ENCODE peak calls at places on chromosome 15, in four cellular contexts. S, P, K and J are unnamed samples.

GRCh38 chr15:95363636-95364035 is 966.9 kb upstream of the NR2F2 start:
- DNase-seq in S (no peak), P (no peak), K (no peak), J (no peak)

GRCh38 chr15:76012021-76012551 is at the start of gene NRG4:
- DNase-seq in S (peak; percentile 20), P (peak; percentile 57), K (no peak), J (no peak)

GRCh38 chr15:75171408-75171807 is 30.3 kb upstream of the C15orf39 start:
- DNase-seq in S (peak; percentile 93), P (peak; percentile 62), K (no peak), J (no peak)

GRCh38 chr15:58404722-58405121 is 27.1 kb upstream of the LIPC start:
- DNase-seq in S (no peak), P (no peak), K (no peak), J (no peak)

GRCh38 chr15:60589728-60590127 is 110.8 kb upstream of the ICE2 start:
- DNase-seq in S (no peak), P (no peak), K (no peak), J (no peak)

GRCh38 chr15:34650177-34650576 is 66.7 kb upstream of the GOLGA8B start:
- DNase-seq in S (no peak), P (no peak), K (no peak), J (no peak)

GRCh38 chr15:89442671-89443307 is 53.6 kb downstream of the RHCG start:
- DNase-seq in S (peak; percentile 77), P (no peak), K (peak; percentile 72), J (peak; percentile 82)

GRCh38 chr15:76347507-76348055 is 11.0 kb downstream of the ISL2 start:
- DNase-seq in S (no peak), P (no peak), K (peak; percentile 17), J (no peak)

GRCh38 chr15:89083246-89083645 is 5.0 kb upstream of the ABHD2 start:
- DNase-seq in S (peak; percentile 33), P (no peak), K (no peak), J (no peak)

GRCh38 chr15:52657338-52657737 is 21.9 kb downstream of the ATOSA start:
- DNase-seq in S (peak; percentile 86), P (no peak), K (no peak), J (no peak)

GRCh38 chr15:42348083-42348482 is 11.2 kb upstream of the CAPN3 start:
- DNase-seq in S (peak; percentile 62), P (no peak), K (no peak), J (no peak)

GRCh38 chr15:89749951-89750559 is 994 bp downstream of the MESP1 start:
- DNase-seq in S (peak; percentile 27), P (no peak), K (no peak), J (no peak)

GRCh38 chr15:101179341-101180153 is 72.3 kb downstream of the CHSY1 start:
- DNase-seq in S (no peak), P (no peak), K (no peak), J (no peak)

GRCh38 chr15:95929232-95929846 is 401.2 kb upstream of the NR2F2 start:
- DNase-seq in S (no peak), P (no peak), K (no peak), J (no peak)

GRCh38 chr15:76155742-76156141 is 96.0 kb downstream of the TMEM266 start:
- DNase-seq in S (no peak), P (no peak), K (no peak), J (no peak)

GRCh38 chr15:42131826-42132806 is 24.3 kb downstream of the PLA2G4F start:
- DNase-seq in S (no peak), P (peak; percentile 39), K (peak; percentile 22), J (no peak)

GRCh38 chr15:100247228-100248225 is 94.2 kb downstream of the ADAMTS17 start:
- DNase-seq in S (peak; percentile 39), P (peak; percentile 81), K (no peak), J (no peak)

GRCh38 chr15:83991163-83991562 is 244.4 kb upstream of the GOLGA6L4 start:
- DNase-seq in S (no peak), P (no peak), K (no peak), J (no peak)

GRCh38 chr15:74725845-74726773 is 781 bp upstream of the CYP1A1 start:
- DNase-seq in S (peak; percentile 17), P (no peak), K (peak; percentile 88), J (no peak)

GRCh38 chr15:64693134-64693533 is 82.3 kb downstream of the RBPMS2 start:
- DNase-seq in S (peak; percentile 45), P (no peak), K (peak; percentile 66), J (no peak)

GRCh38 chr15:44081223-44082013 is 113.7 kb downstream of the FRMD5 start:
- DNase-seq in S (no peak), P (no peak), K (no peak), J (no peak)

GRCh38 chr15:51180009-51180408 is 85.3 kb upstream of the TNFAIP8L3 start:
- DNase-seq in S (no peak), P (no peak), K (no peak), J (no peak)

GRCh38 chr15:85443593-85444328 is 63.4 kb downstream of the AKAP13 start:
- DNase-seq in S (peak; percentile 88), P (peak; percentile 94), K (peak; percentile 74), J (peak; percentile 52)

GRCh38 chr15:49235446-49236207 is 65.6 kb downstream of the GALK2 start:
- DNase-seq in S (peak; percentile 60), P (no peak), K (peak; percentile 67), J (peak; percentile 74)

GRCh38 chr15:66702035-66702769 is at the start of gene SMAD6:
- DNase-seq in S (peak; percentile 97), P (peak; percentile 92), K (peak; percentile 98), J (peak; percentile 98)

GRCh38 chr15:29115093-29115991 is 154.3 kb downstream of the NSMCE3 start:
- DNase-seq in S (no peak), P (no peak), K (peak; percentile 53), J (no peak)
- H3K4me2 ChIP-seq in S (no peak overlapping the region), P (no peak overlapping the region), K (peak overlapping the region; percentile 97), J (no peak overlapping the region)

GRCh38 chr15:70794596-70795310 is 31.4 kb upstream of the UACA start:
- DNase-seq in S (no peak), P (peak; percentile 38), K (no peak), J (no peak)

GRCh38 chr15:70793694-70794093 is 30.3 kb upstream of the UACA start:
- DNase-seq in S (no peak), P (no peak), K (no peak), J (no peak)

GRCh38 chr15:70797464-70797863 is 34.1 kb upstream of the UACA start:
- DNase-seq in S (no peak), P (no peak), K (no peak), J (no peak)

GRCh38 chr15:70796516-70797310 is 33.4 kb upstream of the UACA start:
- DNase-seq in S (no peak), P (no peak), K (no peak), J (no peak)

GRCh38 chr15:70795311-70795665 is 31.9 kb upstream of the UACA start:
- DNase-seq in S (peak; percentile 90), P (peak; percentile 80), K (peak; percentile 65), J (no peak)
- H3K9me2 ChIP-seq in S (no peaks in the 10 kb centered on the region), P (no peaks in the 10 kb centered on the region), K (no peaks in the 10 kb centered on the region), J (no peaks in the 10 kb centered on the region)

GRCh38 chr15:80550910-80551265 is 144.2 kb upstream of the ABHD17C start:
- DNase-seq in S (peak; percentile 39), P (no peak), K (no peak), J (no peak)
- H3K4me2 ChIP-seq in S (peak overlapping the region; percentile 3), P (no peak overlapping the region), K (no peak overlapping the region), J (no peak overlapping the region)

GRCh38 chr15:36254446-36254845 is 325.0 kb upstream of the CDIN1 start:
- DNase-seq in S (no peak), P (no peak), K (no peak), J (no peak)
- H3K9me2 ChIP-seq in S (no peaks in the 10 kb centered on the region), P (no peaks in the 10 kb centered on the region), K (no peaks in the 10 kb centered on the region), J (no peaks in the 10 kb centered on the region)

DNA sequence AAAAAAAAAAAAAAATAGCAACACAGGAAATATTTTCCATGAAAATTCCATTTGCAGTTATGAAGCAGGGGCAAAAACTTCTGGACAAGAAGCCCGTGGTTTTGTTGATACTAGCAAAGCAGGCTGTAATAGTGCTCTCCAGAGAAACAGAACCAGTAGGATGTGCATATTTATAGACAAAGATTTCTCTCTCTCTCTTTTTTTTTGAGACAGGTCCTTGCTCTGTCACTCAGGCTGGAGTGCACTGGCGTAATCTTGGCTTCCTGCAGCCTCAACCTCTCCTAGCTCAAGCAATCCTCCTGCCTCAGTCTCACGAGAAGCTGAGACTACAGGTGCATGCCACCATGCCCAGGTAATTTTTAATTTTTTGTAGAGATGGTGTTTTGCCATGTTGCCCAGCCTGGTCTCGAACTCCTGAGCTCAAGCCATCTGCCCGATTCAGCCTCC is 67.1 kb upstream of the CHD2 start:
- DNase-seq in S (no peak), P (no peak), K (no peak), J (peak; percentile 65)
- H3K4me2 ChIP-seq in S (peak overlapping the region; percentile 80), P (peak overlapping the region; percentile 68), K (peak overlapping the region; percentile 70), J (peak overlapping the region; percentile 90)

GRCh38 chr15:71109890-71110289 is 5.4 kb upstream of the THSD4 start:
- DNase-seq in S (no peak), P (no peak), K (no peak), J (no peak)
- H3K9me2 ChIP-seq in S (no peaks in the 10 kb centered on the region), P (no peaks in the 10 kb centered on the region), K (no peaks in the 10 kb centered on the region), J (no peaks in the 10 kb centered on the region)

DNA sequence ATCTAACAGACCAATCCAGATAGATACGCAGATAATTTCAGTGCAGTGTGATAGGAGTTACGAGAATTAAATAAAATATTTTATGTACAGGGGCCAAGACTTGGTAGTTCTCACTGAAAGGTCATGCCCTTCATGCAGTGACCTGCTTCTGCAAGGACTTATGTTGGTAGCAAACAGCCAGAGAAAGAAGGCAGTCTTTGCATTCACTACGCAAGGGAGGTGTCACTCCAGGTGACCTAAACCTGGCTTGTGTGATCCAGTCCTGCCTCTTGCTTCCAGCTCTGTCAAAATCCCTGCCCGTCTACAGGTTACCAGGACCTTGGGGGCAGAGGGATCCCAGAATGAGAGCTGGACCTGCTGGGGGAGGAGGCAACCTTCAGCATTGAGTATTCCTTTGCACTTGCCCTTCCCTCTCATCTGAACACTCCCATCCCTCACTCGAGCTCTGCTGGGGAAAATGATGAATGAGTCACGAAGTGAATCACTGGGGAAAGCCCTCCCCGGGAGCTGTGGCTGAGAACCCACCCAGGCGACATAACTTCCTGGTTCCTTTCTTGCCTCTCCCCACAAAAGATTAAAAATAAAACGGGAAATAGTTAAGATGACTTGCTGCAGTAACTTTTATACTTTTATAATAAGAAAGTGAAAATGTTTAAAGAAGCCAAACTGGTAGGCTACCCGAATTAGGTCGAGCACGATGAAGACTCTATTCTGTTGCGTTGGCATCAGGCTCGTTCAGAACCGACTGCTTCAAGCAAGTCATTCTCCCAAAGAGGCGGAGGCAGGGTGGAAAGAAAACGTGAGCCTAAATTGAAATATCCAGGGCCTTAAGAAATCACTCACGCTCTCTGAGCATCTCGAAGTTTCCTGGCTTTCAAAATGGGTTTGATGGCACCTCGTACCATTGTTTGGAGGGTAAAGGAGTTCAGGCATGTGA is 216.1 kb downstream of the SLCO3A1 start:
- DNase-seq in S (peak; percentile 74), P (peak; percentile 92), K (peak; percentile 48), J (no peak)
- H3K4me2 ChIP-seq in S (peak overlapping the region; percentile 54), P (peak overlapping the region; percentile 83), K (no peak overlapping the region), J (no peak overlapping the region)

DNA sequence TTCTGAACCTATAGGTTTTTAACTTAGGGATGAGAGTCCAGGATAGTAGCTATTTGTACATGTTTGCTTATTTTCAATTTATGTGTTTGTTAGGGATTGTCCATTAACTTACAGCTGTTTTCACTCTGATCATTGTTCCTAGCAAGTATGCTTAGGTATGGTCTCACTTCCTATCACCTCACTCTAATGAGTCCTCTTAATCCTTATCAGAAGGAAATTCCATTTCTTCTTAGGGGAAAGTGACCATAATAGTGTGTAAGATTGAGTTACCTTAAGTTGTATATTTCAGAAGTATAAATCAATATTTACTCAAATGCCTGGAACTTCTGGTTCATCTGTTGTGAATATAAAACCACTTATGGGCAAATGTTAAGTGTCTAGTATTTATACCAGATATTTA is 53.0 kb downstream of the PIAS1 start:
- DNase-seq in S (no peak), P (no peak), K (no peak), J (no peak)
- H3K9me2 ChIP-seq in S (no peaks in the 10 kb centered on the region), P (no peaks in the 10 kb centered on the region), K (no peaks in the 10 kb centered on the region), J (no peaks in the 10 kb centered on the region)